ENCODE peak calls at places on chromosomes 6 and 20, in six cellular contexts. C is stomach, E is lower lobe of right lung, D is testis, N is tibial nerve, W is IMR-90. S is an unnamed sample. For H3K4me1, the result is how much of the 10 kb centered on the place peaks cover.

GRCh38 chr6:72712921-72713320 is 91.1 kb downstream of the KCNQ5 start:
- DNase-seq in W (peak), N (no peak), C (no peak), E (no peak), D (no peak), S (no peak)

GRCh38 chr20:41428285-41428684 is 61.7 kb upstream of the EMILIN3 start:
- DNase-seq in D (no peak), E (no peak), C (no peak), W (peak), N (no peak), S (no peak)

GRCh38 chr6:3415490-3415889 is 41.4 kb downstream of the SLC22A23 start:
- DNase-seq in N (no peak), C (no peak), W (no peak), E (no peak), D (no peak), S (no peak)

GRCh38 chr20:23246682-23247664 is 103.6 kb upstream of the NXT1 start:
- DNase-seq in W (no peak), N (peak), E (no peak), D (peak), C (no peak), S (no peak)

GRCh38 chr20:22414354-22414753 is 170.0 kb downstream of the FOXA2 start:
- DNase-seq in D (no peak), N (no peak), W (no peak), C (no peak), E (no peak), S (no peak)

GRCh38 chr6:34568341-34568680 is 12.2 kb upstream of the SPDEF start:
- DNase-seq in E (no peak), W (no peak), N (no peak), C (no peak), D (no peak), S (no peak)

GRCh38 chr6:133432021-133432989 is 191.1 kb downstream of the EYA4 start:
- DNase-seq in D (no peak), E (no peak), C (no peak), N (no peak), W (no peak), S (no peak)

GRCh38 chr6:31729515-31729978 is 448 bp upstream of the DDAH2 start:
- DNase-seq in C (peak), N (peak), W (peak), E (peak), D (peak), S (peak)

GRCh38 chr6:108630050-108630714 is 69.5 kb downstream of the FOXO3 start:
- DNase-seq in N (no peak), C (no peak), D (no peak), E (no peak), W (peak), S (no peak)

GRCh38 chr6:106546322-106547052 is 82.8 kb downstream of the RTN4IP1 start:
- DNase-seq in W (peak), N (no peak), C (no peak), E (no peak), D (no peak), S (peak)

GRCh38 chr6:24910850-24911712 is 24.7 kb downstream of the RIPOR2 start:
- DNase-seq in W (peak), D (peak), C (peak), N (peak), E (peak), S (no peak)

GRCh38 chr20:19932170-19932667 is 84.9 kb upstream of the NAA20 start:
- DNase-seq in N (no peak), W (peak), E (no peak), C (no peak), D (peak), S (no peak)

GRCh38 chr6:144340541-144341371 is 55.6 kb downstream of the UTRN start:
- DNase-seq in E (no peak), N (no peak), C (no peak), W (no peak), D (no peak), S (no peak)

GRCh38 chr20:2800590-2801458 is at the start of gene CPXM1:
- DNase-seq in N (no peak), E (no peak), W (no peak), D (no peak), C (no peak), S (no peak)

GRCh38 chr6:68657374-68657773 is 22.3 kb downstream of the ADGRB3 start:
- DNase-seq in C (no peak), E (no peak), W (no peak), N (no peak), D (no peak), S (no peak)

GRCh38 chr6:57313711-57314471 is 3.5 kb upstream of the PRIM2 start:
- DNase-seq in N (no peak), C (no peak), E (no peak), W (peak), D (no peak), S (peak)

GRCh38 chr20:37524859-37525708 is 2.6 kb downstream of the BLCAP start:
- DNase-seq in D (no peak), C (peak), N (no peak), E (no peak), W (peak), S (no peak)

GRCh38 chr6:164344801-164345291 is 930.3 kb downstream of the QKI start:
- DNase-seq in C (no peak), D (no peak), N (no peak), E (no peak), W (no peak), S (no peak)

GRCh38 chr6:5249451-5250122 is 11.2 kb downstream of the LYRM4 start:
- DNase-seq in E (no peak), W (no peak), C (no peak), N (no peak), D (no peak), S (no peak)

GRCh38 chr20:20366896-20367680 is 816 bp upstream of the INSM1 start:
- DNase-seq in D (no peak), W (no peak), E (no peak), N (no peak), C (no peak), S (no peak)

GRCh38 chr20:23201658-23202057 is 115.5 kb upstream of the CD93 start:
- DNase-seq in W (no peak), N (no peak), D (no peak), E (no peak), C (no peak), S (no peak)

GRCh38 chr6:10529231-10529801 is 8.2 kb downstream of the GCNT2 start:
- DNase-seq in E (peak), C (peak), N (no peak), D (no peak), W (no peak), S (no peak)

GRCh38 chr6:24743265-24743943 is 24.4 kb upstream of the C6orf62 start:
- DNase-seq in W (peak), E (no peak), D (no peak), C (peak), N (no peak), S (no peak)

GRCh38 chr6:137222376-137222775 is 3.2 kb upstream of the IFNGR1 start:
- DNase-seq in E (no peak), N (no peak), D (no peak), W (no peak), C (peak), S (no peak)
- H3K27ac ChIP-seq in E (peak), N (peak), D (peak), W (no peak), C (peak), S (peak)

GRCh38 chr6:165850434-165851019 is 187.5 kb upstream of the PDE10A start:
- DNase-seq in D (peak), W (peak), N (peak), C (peak), E (peak), S (no peak)

GRCh38 chr6:165846123-165846966 is 183.3 kb upstream of the PDE10A start:
- DNase-seq in N (no peak), D (no peak), E (no peak), W (peak), C (no peak), S (no peak)

GRCh38 chr6:165849539-165850430 is 186.7 kb upstream of the PDE10A start:
- DNase-seq in C (no peak), N (no peak), W (no peak), E (no peak), D (peak), S (no peak)

GRCh38 chr6:165847407-165848098 is 184.5 kb upstream of the PDE10A start:
- DNase-seq in D (peak), E (no peak), N (no peak), W (peak), C (peak), S (no peak)

GRCh38 chr6:165848099-165848461 is 185.0 kb upstream of the PDE10A start:
- DNase-seq in W (no peak), D (no peak), N (no peak), E (no peak), C (no peak), S (no peak)
- TF ChIP-seq CTCF in W (no peak), D (no peak), N (no peak), E (no peak), C (no peak), S (no peak)

GRCh38 chr6:166617359-166617758 is 9.7 kb downstream of the RPS6KA2 start:
- DNase-seq in C (no peak), W (no peak), D (no peak), E (no peak), N (no peak), S (no peak)

GRCh38 chr6:166616261-166617226 is 10.5 kb downstream of the RPS6KA2 start:
- DNase-seq in C (no peak), D (no peak), N (no peak), W (no peak), E (no peak), S (no peak)

GRCh38 chr6:166619912-166620311 is 7.1 kb downstream of the RPS6KA2 start:
- DNase-seq in E (peak), C (peak), W (peak), D (no peak), N (no peak), S (no peak)

GRCh38 chr6:166618866-166619761 is 7.9 kb downstream of the RPS6KA2 start:
- DNase-seq in W (peak), E (no peak), N (no peak), D (no peak), C (no peak), S (no peak)

DNA sequence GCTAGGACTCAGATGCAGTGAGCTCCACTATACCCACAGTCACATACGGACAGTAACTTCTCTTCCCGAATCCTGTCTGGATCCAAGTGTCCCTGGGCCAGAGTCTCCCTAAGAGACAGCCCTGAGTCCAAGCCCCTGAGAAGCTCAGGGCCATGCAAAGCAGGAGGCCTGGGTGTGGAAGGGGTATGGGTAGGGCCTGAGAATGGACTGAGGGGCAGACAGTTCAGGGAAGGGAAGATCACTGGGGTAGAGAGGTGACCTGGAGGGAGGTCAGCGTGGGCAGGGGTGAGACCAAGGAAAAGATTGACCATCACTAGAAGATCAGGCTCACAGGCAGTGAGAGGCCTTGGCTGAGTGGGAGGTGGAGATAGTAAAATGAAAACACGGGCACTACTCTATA is 8.8 kb downstream of the RPS6KA2 start:
- DNase-seq in N (no peak), E (no peak), C (no peak), D (no peak), W (no peak), S (no peak)
- H3K4me1 ChIP-seq in N (half or more), E (half or more), C (half or more), D (under half), W (under half), S (under half)

DNA sequence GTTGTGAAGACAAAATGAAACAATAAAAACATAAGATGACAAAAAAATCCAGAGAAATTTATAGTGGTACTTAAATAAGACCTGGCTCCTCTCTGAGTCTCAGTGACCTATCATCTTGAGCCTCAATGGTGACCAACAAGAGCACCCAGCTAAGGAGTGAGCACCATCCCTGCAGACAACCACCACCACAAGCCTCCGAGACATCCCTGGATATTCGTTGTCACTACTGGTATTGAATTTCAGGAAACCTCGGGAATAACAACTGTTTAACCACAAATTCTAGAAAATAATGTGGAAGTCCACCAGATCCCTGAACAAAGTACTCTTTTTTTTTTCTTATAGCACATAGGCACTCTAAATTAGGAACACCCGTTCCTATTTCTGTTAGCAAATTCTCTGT is 32.2 kb upstream of the ADGRF5 start:
- DNase-seq in E (no peak), N (no peak), D (no peak), C (no peak), W (no peak), S (no peak)
- H3K27ac ChIP-seq in E (peak), N (no peak), D (no peak), C (no peak), W (no peak), S (no peak)

GRCh38 chr20:51713213-51713598 is 55.0 kb downstream of the ATP9A start:
- DNase-seq in C (no peak), E (no peak), W (no peak), D (no peak), N (no peak), S (no peak)

GRCh38 chr20:51712501-51713212 is 55.5 kb downstream of the ATP9A start:
- DNase-seq in W (peak), C (no peak), E (no peak), N (no peak), D (peak), S (no peak)

GRCh38 chr20:51711426-51711825 is 56.8 kb downstream of the ATP9A start:
- DNase-seq in C (no peak), N (no peak), D (no peak), W (no peak), E (no peak), S (no peak)

GRCh38 chr20:51715028-51715872 is 52.9 kb downstream of the ATP9A start:
- DNase-seq in W (no peak), C (no peak), D (no peak), N (no peak), E (no peak), S (no peak)

GRCh38 chr20:51710503-51710902 is 57.7 kb downstream of the ATP9A start:
- DNase-seq in N (no peak), W (no peak), C (no peak), D (no peak), E (no peak), S (no peak)
- TF ChIP-seq CTCF in N (no peak), W (no peak), C (no peak), D (no peak), E (no peak), S (no peak)

GRCh38 chr6:15129872-15130271 is 116.0 kb upstream of the JARID2 start:
- DNase-seq in D (no peak), C (no peak), W (no peak), E (no peak), N (no peak), S (no peak)
- H3K4me1 ChIP-seq in D (under half), C (under half), W (under half), E (under half), N (under half), S (under half)

DNA sequence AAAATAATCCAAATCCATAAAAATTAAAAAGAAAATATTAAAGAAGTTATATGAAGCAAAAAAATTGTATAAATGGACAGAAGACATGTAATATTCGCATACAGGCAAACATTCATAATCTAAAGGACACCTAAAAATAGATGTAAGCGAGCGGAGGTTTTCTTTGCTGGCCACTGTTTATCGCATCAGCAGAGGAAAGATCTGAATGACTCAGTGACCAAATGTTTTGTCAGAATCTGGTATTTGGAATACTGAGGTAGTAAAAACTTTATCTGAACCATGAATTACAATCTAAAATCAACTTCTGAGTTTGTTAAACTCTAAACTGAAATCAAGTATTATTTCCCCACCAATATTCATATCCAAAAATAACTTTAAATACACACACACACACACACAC is 7.8 kb downstream of the TSPYL4 start:
- DNase-seq in W (peak), E (no peak), D (no peak), C (no peak), N (no peak), S (no peak)
- H3K27ac ChIP-seq in W (no peak), E (no peak), D (no peak), C (no peak), N (no peak), S (peak)

GRCh38 chr20:18904624-18905023 is 91.0 kb downstream of the SCP2D1 start:
- DNase-seq in C (no peak), W (no peak), E (no peak), N (no peak), D (peak), S (no peak)
- TF ChIP-seq CTCF in C (peak), W (no peak), E (no peak), N (no peak), D (no peak), S (peak)

S was measured in thoracic aorta.